ENCODE peak calls at places on chromosomes 2 and 18, in five cellular contexts. B is H1, I is GM12878, P is NT2/D1, D is HepG2. K is an unnamed sample.

GRCh38 chr2:156087875-156088274 is 244.6 kb downstream of the NR4A2 start:
- DNase-seq in B (no peak), I (no peak), P (no peak), D (no peak), K (no peak)

GRCh38 chr18:66646622-66647021 is 42.7 kb upstream of the CDH19 start:
- DNase-seq in B (no peak), I (no peak), P (no peak), D (no peak), K (no peak)

GRCh38 chr2:85810376-85811172 is 56.8 kb downstream of the ATOH8 start:
- DNase-seq in B (no peak), I (no peak), P (no peak), D (no peak), K (no peak)

GRCh38 chr2:174161490-174161889 is 86.8 kb downstream of the OLA1 start:
- DNase-seq in B (no peak), I (no peak), P (no peak), D (no peak), K (no peak)

GRCh38 chr18:22538463-22538862 is 120.7 kb upstream of the CTAGE1 start:
- DNase-seq in B (no peak), I (no peak), P (no peak), D (no peak), K (no peak)

GRCh38 chr18:51110073-51110797 is 80.2 kb downstream of the SMAD4 start:
- DNase-seq in B (peak; percentile 98), I (no peak), P (peak; percentile 38), D (peak; percentile 15), K (peak; percentile 77)

GRCh38 chr2:9300829-9301453 is 94.3 kb downstream of the ASAP2 start:
- DNase-seq in B (no peak), I (no peak), P (no peak), D (no peak), K (no peak)

GRCh38 chr18:23468753-23469459 is 15.8 kb downstream of the RIOK3 start:
- DNase-seq in B (no peak), I (no peak), P (no peak), D (no peak), K (no peak)

GRCh38 chr2:20678751-20679150 is 11.8 kb downstream of the GDF7 start:
- DNase-seq in B (no peak), I (no peak), P (no peak), D (no peak), K (no peak)

GRCh38 chr18:56568986-56569385 is 69.4 kb downstream of the TXNL1 start:
- DNase-seq in B (no peak), I (no peak), P (no peak), D (no peak), K (no peak)

GRCh38 chr2:10080536-10081304 is 509 bp upstream of the CYS1 start:
- DNase-seq in B (no peak), I (no peak), P (no peak), D (no peak), K (no peak)

GRCh38 chr18:75656035-75656434 is 228.5 kb upstream of the SMIM21 start:
- DNase-seq in B (no peak), I (no peak), P (no peak), D (no peak), K (no peak)

GRCh38 chr2:71826299-71826698 is 321.4 kb downstream of the CYP26B1 start:
- DNase-seq in B (no peak), I (no peak), P (no peak), D (no peak), K (no peak)

GRCh38 chr2:1747065-1747941 is 3.0 kb upstream of the PXDN start:
- DNase-seq in B (no peak), I (no peak), P (no peak), D (no peak), K (no peak)

GRCh38 chr2:23286765-23287155 is 98.2 kb upstream of the KLHL29 start:
- DNase-seq in B (no peak), I (no peak), P (no peak), D (no peak), K (no peak)

GRCh38 chr2:72155737-72156136 is 8.1 kb upstream of the CYP26B1 start:
- DNase-seq in B (peak; percentile 35), I (no peak), P (no peak), D (no peak), K (no peak)

GRCh38 chr18:11963991-11964484 is 17.3 kb upstream of the IMPA2 start:
- DNase-seq in B (no peak), I (no peak), P (no peak), D (no peak), K (peak; percentile 18)

GRCh38 chr2:157789933-157790511 is 86.1 kb downstream of the ACVR1 start:
- DNase-seq in B (no peak), I (no peak), P (no peak), D (no peak), K (no peak)

GRCh38 chr2:240465268-240465764 is 29.9 kb downstream of the GPC1 start:
- DNase-seq in B (no peak), I (no peak), P (no peak), D (no peak), K (no peak)

GRCh38 chr2:33633295-33633694 is 34.2 kb upstream of the FAM98A start:
- DNase-seq in B (no peak), I (no peak), P (no peak), D (no peak), K (no peak)

GRCh38 chr2:203936535-203936934 is at the start of gene ICOS:
- DNase-seq in B (no peak), I (no peak), P (no peak), D (no peak), K (no peak)

GRCh38 chr2:223721746-223722145 is 115.6 kb downstream of the AP1S3 start:
- DNase-seq in B (no peak), I (no peak), P (no peak), D (no peak), K (no peak)

GRCh38 chr2:75053484-75054112 is 95.2 kb downstream of the POLE4 start:
- DNase-seq in B (peak; percentile 66), I (peak; percentile 69), P (peak; percentile 52), D (peak; percentile 65), K (peak; percentile 70)

GRCh38 chr2:239285071-239285931 is 115.5 kb downstream of the HDAC4 start:
- DNase-seq in B (no peak), I (no peak), P (no peak), D (peak; percentile 54), K (no peak)

GRCh38 chr2:224957540-224958465 is 84.5 kb downstream of the DOCK10 start:
- DNase-seq in B (no peak), I (peak; percentile 74), P (no peak), D (no peak), K (no peak)

GRCh38 chr2:119126650-119127049 is 31.9 kb downstream of the C1QL2 start:
- DNase-seq in B (peak; percentile 90), I (no peak), P (peak; percentile 82), D (peak; percentile 26), K (peak; percentile 72)

GRCh38 chr18:76259012-76259568 is 236.0 kb downstream of the ZNF516 start:
- DNase-seq in B (peak; percentile 58), I (no peak), P (no peak), D (no peak), K (no peak)

GRCh38 chr18:45876131-45876530 is 50.7 kb downstream of the SIGLEC15 start:
- DNase-seq in B (no peak), I (no peak), P (no peak), D (no peak), K (no peak)

GRCh38 chr18:45871655-45872054 is 46.2 kb downstream of the SIGLEC15 start:
- DNase-seq in B (no peak), I (no peak), P (no peak), D (peak; percentile 12), K (no peak)

GRCh38 chr18:45870419-45870818 is 44.9 kb downstream of the SIGLEC15 start:
- DNase-seq in B (no peak), I (no peak), P (no peak), D (no peak), K (no peak)

GRCh38 chr18:45877403-45877802 is 51.9 kb downstream of the SIGLEC15 start:
- DNase-seq in B (no peak), I (no peak), P (no peak), D (no peak), K (no peak)

DNA sequence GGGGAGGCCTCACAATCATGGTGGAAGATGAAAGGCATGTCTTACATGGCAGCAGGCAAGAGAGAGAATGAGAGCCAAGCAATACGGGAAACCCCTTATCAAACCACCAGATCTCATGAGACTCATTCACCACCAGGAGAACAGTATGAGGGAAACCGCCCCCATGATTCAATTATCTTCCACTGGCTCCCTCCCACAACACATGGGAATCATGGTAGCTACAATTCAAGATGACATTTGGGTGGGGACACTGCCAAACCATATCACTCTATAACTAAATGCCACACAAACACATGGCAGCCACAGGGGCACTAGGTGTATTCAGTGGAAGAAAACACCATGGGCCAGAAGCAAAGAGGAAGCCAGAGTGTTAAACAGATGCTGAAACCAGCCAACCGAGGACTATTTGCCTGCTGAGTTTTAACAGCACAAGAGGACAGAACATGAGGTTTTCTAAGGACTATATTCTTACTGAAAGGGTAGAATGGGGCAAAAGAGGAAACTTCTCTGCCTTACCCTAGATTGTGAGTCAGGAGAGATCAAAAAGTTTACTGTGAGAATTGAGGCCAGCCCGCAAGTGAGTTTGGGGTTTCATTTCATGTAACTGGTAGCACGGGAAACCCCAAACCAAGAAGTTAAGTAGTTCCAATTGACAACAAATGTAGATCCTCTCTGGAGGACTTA is 49.2 kb downstream of the SIGLEC15 start:
- DNase-seq in B (no peak), I (peak; percentile 92), P (no peak), D (no peak), K (no peak)
- TF ChIP-seq SUZ12 in B (no peak), I (no peak), P (no peak), D (no peak), K (no peak)

DNA sequence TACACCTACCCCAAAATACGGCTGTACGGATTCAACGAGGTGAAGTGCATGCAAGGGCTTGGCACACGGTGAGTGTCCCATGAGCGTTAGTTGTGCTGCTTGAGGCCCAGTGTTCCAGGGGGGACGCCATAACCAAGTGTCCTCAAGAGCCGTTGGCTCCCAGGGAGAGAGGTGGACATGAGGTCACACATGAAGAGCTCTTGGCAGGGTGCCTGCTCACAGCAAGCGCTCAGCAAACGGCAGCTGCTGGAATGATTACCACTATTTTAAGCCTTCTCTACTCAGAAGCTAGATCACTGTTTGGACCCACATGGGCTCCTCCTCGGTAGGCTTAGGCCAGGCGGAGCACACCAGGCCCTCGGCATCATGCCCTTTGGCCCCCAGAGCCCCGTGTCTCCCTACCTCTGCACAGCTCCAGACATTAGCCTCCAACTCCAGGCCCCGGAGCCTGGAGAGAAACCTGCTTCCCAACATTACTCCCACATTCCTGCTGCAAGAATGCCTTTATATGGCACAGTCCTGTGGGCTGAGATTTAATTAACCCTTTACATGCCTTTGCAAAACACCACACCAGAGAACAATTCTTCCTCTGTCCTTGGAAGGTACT is 68.4 kb upstream of the PPP1CB start:
- DNase-seq in B (peak; percentile 48), I (no peak), P (no peak), D (peak; percentile 42), K (peak; percentile 51)
- TF ChIP-seq SUZ12 in B (no peak), I (no peak), P (no peak), D (no peak), K (no peak)

DNA sequence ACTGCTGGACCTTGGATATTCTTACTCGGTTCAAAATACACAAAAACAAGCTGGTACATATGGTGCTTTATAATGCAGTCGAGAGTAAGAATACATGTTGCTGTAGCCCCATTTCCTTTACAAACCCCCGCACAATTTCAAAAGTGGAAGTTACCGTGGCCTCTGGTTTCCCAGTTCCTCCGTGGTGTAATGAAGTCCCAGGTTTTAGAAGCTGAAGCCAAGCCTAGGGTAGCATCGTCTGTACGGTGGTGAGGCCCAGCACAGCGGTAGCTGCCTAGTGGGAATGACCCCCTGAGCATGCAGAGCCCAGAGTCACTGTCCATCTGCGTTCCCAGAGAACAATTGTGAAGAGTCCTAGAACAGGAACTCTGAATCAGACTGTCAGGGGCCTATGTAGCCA is 171.8 kb downstream of the ASXL3 start:
- DNase-seq in B (no peak), I (no peak), P (no peak), D (no peak), K (no peak)
- TF ChIP-seq SUZ12 in B (no peak), I (no peak), P (no peak), D (no peak), K (no peak)

GRCh38 chr2:215826838-215827441 is 186.4 kb downstream of the MREG start:
- DNase-seq in B (no peak), I (no peak), P (no peak), D (peak; percentile 80), K (no peak)
- TF ChIP-seq SUZ12 in B (no peak), I (no peak), P (no peak), D (no peak), K (no peak)